ENCODE peak calls at places on chromosome 17, in four cellular contexts. B is H1, M is neuronal stem cell, J is IMR-90. F is an unnamed sample.
A peak's percentile ranks its signal among the peaks of the same experiment; 100 is the strongest.

GRCh38 chr17:61294777-61295176 is 104.9 kb upstream of the TBX2 start:
- DNase-seq in B (no peak), M (no peak), J (peak; percentile 81), F (no peak)

GRCh38 chr17:6913608-6914443 is 82.0 kb upstream of the ALOX12 start:
- DNase-seq in B (peak; percentile 34), M (peak; percentile 30), J (peak; percentile 42), F (peak; percentile 64)

GRCh38 chr17:17710728-17711541 is 29.7 kb downstream of the RAI1 start:
- DNase-seq in B (no peak), M (no peak), J (peak; percentile 93), F (peak; percentile 92)

GRCh38 chr17:78933959-78934568 is 8.9 kb upstream of the TIMP2 start:
- DNase-seq in B (no peak), M (peak; percentile 72), J (peak; percentile 100), F (peak; percentile 82)

GRCh38 chr17:28812980-28813377 is 29.6 kb downstream of the FAM222B start:
- DNase-seq in B (no peak), M (no peak), J (peak; percentile 71), F (no peak)

GRCh38 chr17:50498021-50498874 is 10.0 kb upstream of the MYCBPAP start:
- DNase-seq in B (no peak), M (no peak), J (no peak), F (no peak)

GRCh38 chr17:34675143-34675542 is 95.8 kb downstream of the TMEM132E start:
- DNase-seq in B (no peak), M (no peak), J (no peak), F (peak; percentile 19)

GRCh38 chr17:21452377-21453143 is 76.4 kb downstream of the KCNJ12 start:
- DNase-seq in B (peak; percentile 36), M (peak; percentile 18), J (peak; percentile 65), F (peak; percentile 80)

GRCh38 chr17:70006159-70006558 is 68.9 kb upstream of the KCNJ16 start:
- DNase-seq in B (no peak), M (no peak), J (peak; percentile 50), F (no peak)

GRCh38 chr17:82369211-82369610 is 2.4 kb upstream of the UTS2R start:
- DNase-seq in B (no peak), M (no peak), J (no peak), F (no peak)

GRCh38 chr17:55421179-55421934 is at the start of gene MMD:
- DNase-seq in B (no peak), M (peak; percentile 62), J (no peak), F (no peak)

GRCh38 chr17:8799001-8799850 is at the start of gene MFSD6L:
- DNase-seq in B (peak; percentile 67), M (no peak), J (no peak), F (peak; percentile 93)
- H3K14ac ChIP-seq in B (no peak within 1 kb of the TSS), M (no peak within 1 kb of the TSS), J (no peak within 1 kb of the TSS), F (no peak within 1 kb of the TSS)

DNA sequence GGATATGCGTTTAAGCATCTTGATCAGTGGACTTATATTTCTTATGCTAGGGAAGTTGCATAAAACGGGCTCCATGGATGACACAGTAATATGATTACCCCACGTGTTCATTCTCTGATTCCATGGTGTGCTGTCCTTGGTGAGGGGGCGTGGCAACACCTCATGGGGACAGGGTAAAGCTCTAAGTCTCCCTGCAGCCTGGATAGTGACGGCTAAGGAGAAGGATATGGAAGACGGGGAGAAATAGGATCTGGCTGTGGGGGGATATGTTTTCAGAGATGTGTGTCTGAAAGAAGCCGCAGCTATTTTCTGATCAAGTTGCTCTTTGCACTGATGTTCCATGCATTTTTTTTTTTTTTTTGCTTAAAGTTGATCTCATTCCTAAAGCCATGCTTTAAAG is 84.3 kb downstream of the MARCHF10 start:
- DNase-seq in B (no peak), M (no peak), J (peak; percentile 29), F (peak; percentile 57)
- H3K14ac ChIP-seq in B (no peak overlapping the region), M (no peak overlapping the region), J (no peak overlapping the region), F (no peak overlapping the region)

GRCh38 chr17:13114601-13115024 is 96.8 kb upstream of the ELAC2 start:
- DNase-seq in B (peak; percentile 43), M (peak; percentile 61), J (peak; percentile 28), F (peak; percentile 86)
- H3K14ac ChIP-seq in B (no peak overlapping the region), M (no peak overlapping the region), J (no peak overlapping the region), F (no peak overlapping the region)

GRCh38 chr17:47875011-47875471 is 21.0 kb upstream of the SP2 start:
- DNase-seq in B (no peak), M (no peak), J (no peak), F (no peak)

GRCh38 chr17:47872651-47873161 is 21.7 kb upstream of the SP6 start:
- DNase-seq in B (no peak), M (no peak), J (peak; percentile 36), F (peak; percentile 78)

GRCh38 chr17:47875586-47875985 is 20.4 kb upstream of the SP2 start:
- DNase-seq in B (no peak), M (no peak), J (no peak), F (no peak)

GRCh38 chr17:47872019-47872650 is 21.2 kb upstream of the SP6 start:
- DNase-seq in B (no peak), M (no peak), J (no peak), F (peak; percentile 64)

DNA sequence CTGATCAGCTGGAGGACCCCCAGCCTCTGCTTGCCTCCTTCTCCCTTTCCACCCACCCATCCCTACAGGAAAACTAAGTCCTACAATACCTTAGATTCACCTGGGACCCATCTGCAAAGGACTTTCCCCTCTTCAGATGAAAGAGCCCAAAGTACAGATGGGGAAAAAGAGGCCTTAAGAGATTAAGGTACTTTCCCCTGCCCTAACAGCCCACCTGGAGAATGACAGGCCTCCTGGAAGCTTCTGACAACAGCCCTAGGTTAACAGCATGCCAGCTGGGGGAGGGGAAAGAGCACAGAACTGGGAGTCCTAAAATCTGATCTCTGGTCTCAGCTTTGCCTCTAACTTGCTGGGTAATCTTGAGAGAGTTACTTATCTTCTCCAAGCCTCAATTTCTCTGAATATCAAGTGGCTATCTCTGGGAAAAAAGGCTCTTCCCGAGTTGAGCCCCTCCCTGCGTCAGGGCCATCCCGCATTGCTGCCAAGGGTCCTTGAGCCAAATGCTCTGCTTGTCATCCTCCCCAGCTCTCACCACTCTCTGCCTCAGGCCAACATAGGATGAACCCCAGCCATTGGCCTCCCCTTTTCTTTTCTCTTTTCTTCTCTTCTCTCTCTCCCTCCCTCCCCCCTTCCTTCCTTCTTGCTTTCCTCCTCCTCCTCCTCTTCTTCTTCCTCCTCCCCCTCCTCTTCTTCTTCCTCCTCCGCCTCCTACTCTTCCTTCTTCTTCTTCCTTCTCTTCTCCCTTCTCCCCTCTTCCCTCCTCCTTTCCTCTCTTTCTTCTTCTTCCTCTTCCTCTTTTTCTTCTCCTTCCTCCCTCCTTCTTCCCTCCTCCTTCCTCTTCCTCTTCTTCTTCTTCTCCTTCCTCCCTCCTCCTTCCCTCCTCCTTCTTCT is 22.5 kb upstream of the SP6 start:
- DNase-seq in B (no peak), M (no peak), J (no peak), F (no peak)
- H3K14ac ChIP-seq in B (no peak overlapping the region), M (no peak overlapping the region), J (no peak overlapping the region), F (no peak overlapping the region)